ENCODE peak calls at places on chromosomes 7 and 10, in seven cellular contexts. K is CD8-positive, alpha-beta T cell; F is kidney; A is ELR; V is anterior cingulate cortex; H is GM19239; N is hepatocyte. D is an unnamed sample.

GRCh38 chr7:34011711-34012110 is 106.4 kb downstream of the BMPER start:
- DNase-seq in K (no peak), F (no peak), A (no peak), V (no peak), H (no peak), N (no peak), D (no peak)

GRCh38 chr10:116907588-116907987 is 58.3 kb downstream of the ENO4 start:
- DNase-seq in K (no peak), F (no peak), A (no peak), V (no peak), H (no peak), N (no peak), D (no peak)

GRCh38 chr10:50536617-50537252 is 87.0 kb downstream of the SGMS1 start:
- DNase-seq in K (no peak), F (no peak), A (peak; percentile 83), V (no peak), H (no peak), N (no peak), D (no peak)

GRCh38 chr7:113880467-113881040 is 38.3 kb downstream of the PPP1R3A start:
- DNase-seq in K (no peak), F (no peak), A (no peak), V (no peak), H (no peak), N (no peak), D (no peak)

GRCh38 chr10:51894752-51895151 is 195.4 kb upstream of the CSTF2T start:
- DNase-seq in K (no peak), F (no peak), A (no peak), V (no peak), H (no peak), N (no peak), D (no peak)

GRCh38 chr10:72318383-72319262 is 36.1 kb downstream of the DNAJB12 start:
- DNase-seq in K (no peak), F (peak; percentile 65), A (no peak), V (no peak), H (no peak), N (peak; percentile 9), D (peak; percentile 51)

GRCh38 chr7:150935149-150935548 is 43.0 kb downstream of the KCNH2 start:
- DNase-seq in K (no peak), F (no peak), A (no peak), V (no peak), H (no peak), N (no peak), D (no peak)

GRCh38 chr7:39651262-39651661 is 27.9 kb downstream of the RALA start:
- DNase-seq in K (no peak), F (no peak), A (peak; percentile 53), V (no peak), H (no peak), N (no peak), D (no peak)

GRCh38 chr7:101940830-101941229 is 123.4 kb downstream of the CUX1 start:
- DNase-seq in K (no peak), F (peak; percentile 82), A (no peak), V (no peak), H (no peak), N (peak; percentile 63), D (peak; percentile 29)

GRCh38 chr10:44853796-44854195 is 57.3 kb upstream of the TMEM72 start:
- DNase-seq in K (no peak), F (no peak), A (no peak), V (no peak), H (no peak), N (no peak), D (no peak)

GRCh38 chr7:41870505-41871138 is 167.7 kb upstream of the INHBA start:
- DNase-seq in K (no peak), F (no peak), A (peak; percentile 65), V (no peak), H (no peak), N (no peak), D (no peak)

GRCh38 chr10:31317171-31317570 is 1.8 kb upstream of the ZEB1 start:
- DNase-seq in K (no peak), F (no peak), A (no peak), V (no peak), H (no peak), N (no peak), D (no peak)

GRCh38 chr7:18659746-18660145 is 164.2 kb downstream of the HDAC9 start:
- DNase-seq in K (no peak), F (no peak), A (no peak), V (no peak), H (no peak), N (no peak), D (no peak)

GRCh38 chr10:110411047-110411410 is 86.7 kb upstream of the DUSP5 start:
- DNase-seq in K (no peak), F (peak; percentile 81), A (peak; percentile 63), V (no peak), H (no peak), N (no peak), D (no peak)

GRCh38 chr7:77837966-77838365 is 39.4 kb downstream of the PHTF2 start:
- DNase-seq in K (no peak), F (no peak), A (no peak), V (no peak), H (no peak), N (no peak), D (peak; percentile 76)

GRCh38 chr10:5501976-5502902 is 2.9 kb upstream of the CALML5 start:
- DNase-seq in K (no peak), F (peak; percentile 63), A (no peak), V (no peak), H (no peak), N (no peak), D (no peak)

GRCh38 chr10:32189400-32190084 is 133.3 kb upstream of the KIF5B start:
- DNase-seq in K (no peak), F (no peak), A (peak; percentile 65), V (no peak), H (no peak), N (peak; percentile 57), D (peak; percentile 64)

GRCh38 chr10:7988985-7989384 is 65.5 kb upstream of the GATA3 start:
- DNase-seq in K (no peak), F (no peak), A (peak; percentile 6), V (no peak), H (no peak), N (no peak), D (no peak)

GRCh38 chr10:34861293-34862004 is 46.4 kb upstream of the PARD3 start:
- DNase-seq in K (no peak), F (no peak), A (no peak), V (no peak), H (no peak), N (peak; percentile 40), D (peak; percentile 55)

GRCh38 chr7:128444242-128444641 is 11.4 kb upstream of the HILPDA start:
- DNase-seq in K (no peak), F (no peak), A (no peak), V (no peak), H (no peak), N (peak; percentile 57), D (peak; percentile 91)

GRCh38 chr10:130726996-130727725 is 584.4 kb downstream of the TCERG1L start:
- DNase-seq in K (no peak), F (peak; percentile 54), A (no peak), V (no peak), H (no peak), N (no peak), D (no peak)

GRCh38 chr7:114789942-114790341 is 132.0 kb upstream of the MDFIC start:
- DNase-seq in K (no peak), F (no peak), A (peak; percentile 83), V (no peak), H (no peak), N (no peak), D (no peak)

GRCh38 chr10:60777696-60778213 is 523 bp upstream of the CDK1 start:
- DNase-seq in K (no peak), F (no peak), A (no peak), V (no peak), H (no peak), N (no peak), D (peak; percentile 31)

GRCh38 chr7:4769753-4770152 is 5.7 kb upstream of the AP5Z1 start:
- DNase-seq in K (no peak), F (no peak), A (no peak), V (no peak), H (no peak), N (no peak), D (peak; percentile 66)

GRCh38 chr10:126350216-126350992 is 37.9 kb downstream of the ADAM12 start:
- DNase-seq in K (no peak), F (peak; percentile 90), A (peak; percentile 96), V (no peak), H (no peak), N (no peak), D (peak; percentile 78)

GRCh38 chr7:17463511-17464085 is 165.1 kb downstream of the AHR start:
- DNase-seq in K (no peak), F (no peak), A (no peak), V (no peak), H (no peak), N (no peak), D (no peak)

GRCh38 chr7:37987732-37988131 is 67.3 kb downstream of the EPDR1 start:
- DNase-seq in K (no peak), F (no peak), A (no peak), V (no peak), H (no peak), N (peak; percentile 16), D (peak; percentile 52)

GRCh38 chr10:59971915-59972314 is 65.6 kb upstream of the CCDC6 start:
- DNase-seq in K (no peak), F (no peak), A (no peak), V (no peak), H (no peak), N (peak; percentile 70), D (peak; percentile 88)

GRCh38 chr7:104328970-104329825 is 795 bp downstream of the LHFPL3 start:
- DNase-seq in K (no peak), F (no peak), A (no peak), V (no peak), H (no peak), N (peak; percentile 6), D (peak; percentile 84)

GRCh38 chr10:127195571-127196226 is 692 bp downstream of the INSYN2A start:
- DNase-seq in K (no peak), F (peak; percentile 66), A (peak; percentile 45), V (no peak), H (no peak), N (peak; percentile 15), D (peak; percentile 30)

GRCh38 chr7:141045842-141046630 is 27.8 kb upstream of the TMEM178B start:
- DNase-seq in K (no peak), F (no peak), A (peak; percentile 46), V (no peak), H (no peak), N (no peak), D (no peak)

D was measured in DMS53.